ENCODE peak calls at places on chromosome 12, in eight cellular contexts. U is effector memory CD8-positive, alpha-beta T cell; I is suprapubic skin; L is cerebellum; E is activated CD8-positive, alpha-beta T cell treated with anti-CD3 and anti-CD28 coated beads for 36 hours; O is non-pigmented ciliary epithelial cell; K is fibroblast of the aortic adventitia; Y is NCI-H1436. S is an unnamed sample.
A peak's percentile ranks its signal among the peaks of the same experiment; 100 is the strongest.

GRCh38 chr12:45232146-45232731 is 16.3 kb downstream of the ANO6 start:
- DNase-seq in U (no peak), I (no peak), L (no peak), E (no peak), O (no peak), K (no peak), Y (no peak), S (no peak)

GRCh38 chr12:21521541-21521940 is 4.6 kb upstream of the SPX start:
- DNase-seq in U (no peak), I (no peak), L (no peak), E (no peak), O (no peak), K (no peak), Y (no peak), S (no peak)

GRCh38 chr12:10115890-10116289 is 14.1 kb downstream of the CLEC7A start:
- DNase-seq in U (no peak), I (no peak), L (no peak), E (no peak), O (no peak), K (no peak), Y (no peak), S (no peak)

GRCh38 chr12:89328483-89329030 is 23.7 kb downstream of the DUSP6 start:
- DNase-seq in U (no peak), I (no peak), L (no peak), E (no peak), O (no peak), K (no peak), Y (no peak), S (no peak)

GRCh38 chr12:118058881-118059644 is 1.9 kb downstream of the WSB2 start:
- DNase-seq in U (peak; percentile 29), I (no peak), L (no peak), E (no peak), O (no peak), K (peak; percentile 78), Y (no peak), S (no peak)

GRCh38 chr12:51311389-51311788 is 12.6 kb downstream of the BIN2 start:
- DNase-seq in U (no peak), I (no peak), L (no peak), E (no peak), O (no peak), K (no peak), Y (no peak), S (no peak)

GRCh38 chr12:104975621-104976343 is 10.3 kb upstream of the NOPCHAP1 start:
- DNase-seq in U (no peak), I (no peak), L (no peak), E (no peak), O (no peak), K (peak; percentile 42), Y (no peak), S (no peak)

GRCh38 chr12:130920711-130921381 is 32.9 kb upstream of the ADGRD1 start:
- DNase-seq in U (no peak), I (peak; percentile 93), L (no peak), E (no peak), O (no peak), K (peak; percentile 97), Y (no peak), S (no peak)

GRCh38 chr12:92696240-92696639 is 6.5 kb upstream of the PLEKHG7 start:
- DNase-seq in U (no peak), I (no peak), L (peak; percentile 65), E (no peak), O (no peak), K (peak; percentile 76), Y (no peak), S (no peak)

GRCh38 chr12:25771062-25771461 is 187.4 kb upstream of the RASSF8 start:
- DNase-seq in U (no peak), I (no peak), L (no peak), E (no peak), O (no peak), K (peak; percentile 45), Y (no peak), S (no peak)

GRCh38 chr12:40152783-40153383 is 47.0 kb upstream of the SLC2A13 start:
- DNase-seq in U (peak; percentile 38), I (no peak), L (peak; percentile 3), E (peak; percentile 74), O (peak; percentile 14), K (peak; percentile 71), Y (no peak), S (no peak)

GRCh38 chr12:65306603-65307501 is 28.4 kb downstream of the MSRB3 start:
- DNase-seq in U (no peak), I (no peak), L (peak; percentile 28), E (peak; percentile 11), O (no peak), K (peak; percentile 76), Y (no peak), S (no peak)

GRCh38 chr12:49294086-49294803 is 702 bp upstream of the PRPH start:
- DNase-seq in U (no peak), I (no peak), L (no peak), E (no peak), O (no peak), K (no peak), Y (peak; percentile 43), S (no peak)

GRCh38 chr12:76158518-76159321 is 74.2 kb upstream of the NAP1L1 start:
- DNase-seq in U (peak; percentile 43), I (no peak), L (no peak), E (peak; percentile 94), O (no peak), K (peak; percentile 83), Y (no peak), S (peak; percentile 31)

GRCh38 chr12:116533343-116534248 is 25.6 kb upstream of the MAP1LC3B2 start:
- DNase-seq in U (peak; percentile 57), I (peak; percentile 86), L (peak; percentile 98), E (peak; percentile 86), O (no peak), K (peak; percentile 84), Y (peak; percentile 72), S (no peak)

GRCh38 chr12:50621435-50622304 is 116.9 kb downstream of the DIP2B start:
- DNase-seq in U (no peak), I (no peak), L (no peak), E (peak; percentile 49), O (no peak), K (no peak), Y (no peak), S (no peak)

GRCh38 chr12:65642006-65642695 is 182.1 kb upstream of the HMGA2 start:
- DNase-seq in U (no peak), I (no peak), L (no peak), E (no peak), O (no peak), K (no peak), Y (no peak), S (no peak)

GRCh38 chr12:6570264-6570887 is 2.3 kb upstream of the NOP2 start:
- DNase-seq in U (peak; percentile 23), I (no peak), L (no peak), E (peak; percentile 73), O (no peak), K (peak; percentile 27), Y (peak; percentile 23), S (no peak)

S was measured in epithelial cell of proximal tubule.